ENCODE peak calls at places on chromosomes 1 and 21, in ten cellular contexts. A, W, H, T, Z, Q, U, M, P and E are unnamed samples.

GRCh38 chr1:54273837-54274192 is 73.8 kb downstream of the MRPL37 start:
- DNase-seq in A (no peak), W (peak), H (no peak), T (no peak), Z (no peak), Q (no peak), U (no peak), M (no peak), P (no peak), E (no peak)

GRCh38 chr1:64933296-64934070 is 32.9 kb downstream of the JAK1 start:
- DNase-seq in A (peak), W (peak), H (no peak), T (no peak), Z (no peak), Q (peak), U (no peak), M (peak), P (peak), E (no peak)

GRCh38 chr1:211942583-211942982 is 92.8 kb downstream of the INTS7 start:
- DNase-seq in A (no peak), W (no peak), H (no peak), T (no peak), Z (no peak), Q (no peak), U (no peak), M (no peak), P (no peak), E (no peak)

GRCh38 chr1:225766967-225767413 is 10.6 kb upstream of the SRP9 start:
- DNase-seq in A (peak), W (peak), H (no peak), T (no peak), Z (no peak), Q (no peak), U (peak), M (peak), P (no peak), E (no peak)

GRCh38 chr1:169595764-169596711 is 9.8 kb upstream of the F5 start:
- DNase-seq in A (peak), W (peak), H (no peak), T (no peak), Z (no peak), Q (no peak), U (no peak), M (no peak), P (peak), E (peak)

GRCh38 chr1:53573931-53574330 is 114.7 kb downstream of the DMRTB1 start:
- DNase-seq in A (no peak), W (no peak), H (no peak), T (no peak), Z (no peak), Q (no peak), U (no peak), M (peak), P (no peak), E (no peak)

GRCh38 chr1:44314401-44314800 is 40.7 kb downstream of the ERI3 start:
- DNase-seq in A (no peak), W (no peak), H (no peak), T (no peak), Z (no peak), Q (no peak), U (no peak), M (no peak), P (no peak), E (no peak)

GRCh38 chr21:46116189-46116845 is 18.4 kb downstream of the COL6A2 start:
- DNase-seq in A (no peak), W (no peak), H (peak), T (no peak), Z (no peak), Q (no peak), U (no peak), M (peak), P (no peak), E (no peak)

GRCh38 chr1:113692342-113692741 is 66.9 kb downstream of the PHTF1 start:
- DNase-seq in A (no peak), W (no peak), H (no peak), T (no peak), Z (no peak), Q (no peak), U (no peak), M (no peak), P (no peak), E (no peak)

GRCh38 chr1:103948526-103948925 is 198.8 kb downstream of the AMY1C start:
- DNase-seq in A (no peak), W (peak), H (no peak), T (no peak), Z (no peak), Q (no peak), U (no peak), M (no peak), P (no peak), E (peak)

GRCh38 chr1:180571832-180572636 is 13.3 kb downstream of the OVAAL start:
- DNase-seq in A (peak), W (no peak), H (no peak), T (peak), Z (no peak), Q (no peak), U (no peak), M (no peak), P (no peak), E (no peak)

GRCh38 chr1:32753532-32754281 is 51.1 kb upstream of the SYNC start:
- DNase-seq in A (no peak), W (peak), H (peak), T (peak), Z (peak), Q (peak), U (peak), M (peak), P (no peak), E (no peak)